ENCODE peak calls at places on chromosome 5, in five cellular contexts. One of them, this sample, is unnamed.

GRCh38 chr5:8685704-8686103 is 816.8 kb downstream of the MTRR start:
- DNase-seq in heart right ventricle: no peak
- DNase-seq in IMR-90: no peak
- DNase-seq in WERI-Rb-1: peak; percentile 21
- DNase-seq in Peyer's patch: no peak
- DNase-seq in this sample: no peak

GRCh38 chr5:7755958-7756357 is 95.0 kb downstream of the CFAP90 start:
- DNase-seq in IMR-90: no peak
- DNase-seq in Peyer's patch: no peak
- DNase-seq in WERI-Rb-1: no peak
- DNase-seq in heart right ventricle: no peak
- DNase-seq in this sample: no peak

GRCh38 chr5:13470256-13470655 is 474.2 kb downstream of the DNAH5 start:
- DNase-seq in IMR-90: no peak
- DNase-seq in WERI-Rb-1: no peak
- DNase-seq in Peyer's patch: no peak
- DNase-seq in heart right ventricle: no peak
- DNase-seq in this sample: no peak

GRCh38 chr5:42242829-42243485 is 180.3 kb upstream of the GHR start:
- DNase-seq in WERI-Rb-1: no peak
- DNase-seq in Peyer's patch: no peak
- DNase-seq in heart right ventricle: no peak
- DNase-seq in IMR-90: no peak
- DNase-seq in this sample: no peak

GRCh38 chr5:17238521-17239041 is 21.1 kb downstream of the BASP1 start:
- DNase-seq in WERI-Rb-1: no peak
- DNase-seq in Peyer's patch: no peak
- DNase-seq in heart right ventricle: no peak
- DNase-seq in IMR-90: peak; percentile 82
- DNase-seq in this sample: no peak

GRCh38 chr5:156896545-156896944 is 46.5 kb downstream of the PPP1R2B start:
- DNase-seq in heart right ventricle: no peak
- DNase-seq in IMR-90: no peak
- DNase-seq in Peyer's patch: no peak
- DNase-seq in WERI-Rb-1: no peak
- DNase-seq in this sample: peak; percentile 41

GRCh38 chr5:59955241-59955640 is 61.7 kb upstream of the PDE4D start:
- DNase-seq in WERI-Rb-1: no peak
- DNase-seq in Peyer's patch: no peak
- DNase-seq in IMR-90: no peak
- DNase-seq in heart right ventricle: no peak
- DNase-seq in this sample: no peak

GRCh38 chr5:143338658-143339366 is 64.7 kb downstream of the NR3C1 start:
- DNase-seq in heart right ventricle: no peak
- DNase-seq in IMR-90: peak; percentile 82
- DNase-seq in Peyer's patch: no peak
- DNase-seq in WERI-Rb-1: no peak
- DNase-seq in this sample: no peak

GRCh38 chr5:76710991-76711390 is 4.9 kb upstream of the F2R start:
- DNase-seq in WERI-Rb-1: no peak
- DNase-seq in IMR-90: peak; percentile 61
- DNase-seq in Peyer's patch: no peak
- DNase-seq in heart right ventricle: no peak
- DNase-seq in this sample: no peak

GRCh38 chr5:40734986-40735385 is 20.8 kb downstream of the TTC33 start:
- DNase-seq in heart right ventricle: no peak
- DNase-seq in Peyer's patch: no peak
- DNase-seq in IMR-90: peak; percentile 74
- DNase-seq in WERI-Rb-1: no peak
- DNase-seq in this sample: no peak

GRCh38 chr5:141382469-141383294 is at the start of gene PCDHGA7:
- DNase-seq in IMR-90: peak; percentile 57
- DNase-seq in Peyer's patch: no peak
- DNase-seq in heart right ventricle: no peak
- DNase-seq in WERI-Rb-1: no peak
- DNase-seq in this sample: no peak

GRCh38 chr5:83388608-83389007 is 82.9 kb upstream of the VCAN start:
- DNase-seq in heart right ventricle: no peak
- DNase-seq in IMR-90: peak; percentile 92
- DNase-seq in WERI-Rb-1: no peak
- DNase-seq in Peyer's patch: no peak
- DNase-seq in this sample: no peak

GRCh38 chr5:168552146-168552545 is 23.0 kb downstream of the FBLL1 start:
- DNase-seq in Peyer's patch: no peak
- DNase-seq in heart right ventricle: peak; percentile 53
- DNase-seq in WERI-Rb-1: no peak
- DNase-seq in IMR-90: peak; percentile 97
- DNase-seq in this sample: peak; percentile 19

GRCh38 chr5:94538260-94538659 is 80.1 kb downstream of the KIAA0825 start:
- DNase-seq in Peyer's patch: no peak
- DNase-seq in IMR-90: no peak
- DNase-seq in heart right ventricle: no peak
- DNase-seq in WERI-Rb-1: no peak
- DNase-seq in this sample: no peak
- H3K9me3 ChIP-seq in Peyer's patch: no peaks in the 10 kb centered on the region
- H3K9me3 ChIP-seq in IMR-90: peaks cover 3% of the 10 kb centered on the region
- H3K9me3 ChIP-seq in heart right ventricle: no peaks in the 10 kb centered on the region
- H3K9me3 ChIP-seq in WERI-Rb-1: peaks cover 27% of the 10 kb centered on the region
- H3K9me3 ChIP-seq in this sample: no peaks in the 10 kb centered on the region

GRCh38 chr5:1268056-1268455 is 26.8 kb downstream of the TERT start:
- DNase-seq in IMR-90: no peak
- DNase-seq in heart right ventricle: no peak
- DNase-seq in WERI-Rb-1: no peak
- DNase-seq in Peyer's patch: no peak
- DNase-seq in this sample: no peak
- H3K9me3 ChIP-seq in IMR-90: peaks cover 40% of the 10 kb centered on the region
- H3K9me3 ChIP-seq in heart right ventricle: no peaks in the 10 kb centered on the region
- H3K9me3 ChIP-seq in WERI-Rb-1: peaks cover 4% of the 10 kb centered on the region
- H3K9me3 ChIP-seq in Peyer's patch: no peaks in the 10 kb centered on the region
- H3K9me3 ChIP-seq in this sample: no peaks in the 10 kb centered on the region

DNA sequence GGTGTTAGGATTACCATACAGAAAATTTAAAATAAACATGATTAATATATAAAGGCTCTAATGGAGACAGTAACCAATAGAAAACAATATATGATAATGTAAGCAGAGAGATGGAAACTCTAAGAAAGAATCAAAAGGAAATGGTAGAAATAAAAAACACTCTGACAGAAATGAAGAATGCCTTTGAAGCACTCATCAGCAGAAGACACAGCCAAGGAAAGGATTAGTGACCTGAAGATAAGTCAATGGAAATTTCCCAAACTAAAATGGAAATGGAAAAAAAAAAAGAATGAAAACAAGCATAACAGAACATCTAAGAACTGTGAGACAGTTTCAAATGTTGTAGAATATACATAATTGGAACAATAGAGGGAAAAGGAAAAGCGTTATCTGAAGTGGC is 302.6 kb downstream of the DRD1 start:
- DNase-seq in WERI-Rb-1: no peak
- DNase-seq in Peyer's patch: no peak
- DNase-seq in IMR-90: no peak
- DNase-seq in heart right ventricle: no peak
- DNase-seq in this sample: no peak
- H3K9me3 ChIP-seq in WERI-Rb-1: peaks cover 3% of the 10 kb centered on the region
- H3K9me3 ChIP-seq in Peyer's patch: no peaks in the 10 kb centered on the region
- H3K9me3 ChIP-seq in IMR-90: no peaks in the 10 kb centered on the region
- H3K9me3 ChIP-seq in heart right ventricle: peaks cover 20% of the 10 kb centered on the region
- H3K9me3 ChIP-seq in this sample: peaks cover 4% of the 10 kb centered on the region

DNA sequence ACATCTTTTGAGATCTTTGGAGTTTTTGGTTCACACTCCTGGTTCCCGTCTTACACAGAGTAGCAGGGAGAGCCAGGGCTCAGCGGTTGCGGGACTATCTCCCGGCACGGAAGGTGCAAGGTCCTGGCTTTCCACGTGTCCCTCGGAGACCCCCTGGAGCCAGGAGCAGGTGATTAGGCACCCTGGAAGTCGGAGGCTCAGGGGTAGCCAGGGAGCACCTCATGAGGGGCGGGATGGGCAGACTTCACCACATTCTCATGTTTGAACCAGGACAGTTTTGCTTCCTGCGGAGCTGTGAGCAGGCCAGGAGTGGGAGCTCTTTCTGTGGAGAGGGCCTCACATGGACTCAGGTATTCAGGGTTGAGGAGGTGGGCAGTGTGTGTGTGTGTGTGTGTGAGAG is 273.7 kb upstream of the IRX1 start:
- DNase-seq in IMR-90: no peak
- DNase-seq in heart right ventricle: no peak
- DNase-seq in Peyer's patch: peak; percentile 23
- DNase-seq in WERI-Rb-1: no peak
- DNase-seq in this sample: no peak
- H3K9me3 ChIP-seq in IMR-90: peaks cover 31% of the 10 kb centered on the region
- H3K9me3 ChIP-seq in heart right ventricle: no peaks in the 10 kb centered on the region
- H3K9me3 ChIP-seq in Peyer's patch: no peaks in the 10 kb centered on the region
- H3K9me3 ChIP-seq in WERI-Rb-1: peaks cover 13% of the 10 kb centered on the region
- H3K9me3 ChIP-seq in this sample: no peaks in the 10 kb centered on the region

GRCh38 chr5:179051784-179052183 is 8.4 kb upstream of the ZNF354C start:
- DNase-seq in heart right ventricle: no peak
- DNase-seq in IMR-90: no peak
- DNase-seq in WERI-Rb-1: no peak
- DNase-seq in Peyer's patch: no peak
- DNase-seq in this sample: no peak
- H3K9me3 ChIP-seq in heart right ventricle: no peaks in the 10 kb centered on the region
- H3K9me3 ChIP-seq in IMR-90: peaks cover 10% of the 10 kb centered on the region
- H3K9me3 ChIP-seq in WERI-Rb-1: no peaks in the 10 kb centered on the region
- H3K9me3 ChIP-seq in Peyer's patch: no peaks in the 10 kb centered on the region
- H3K9me3 ChIP-seq in this sample: no peaks in the 10 kb centered on the region

DNA sequence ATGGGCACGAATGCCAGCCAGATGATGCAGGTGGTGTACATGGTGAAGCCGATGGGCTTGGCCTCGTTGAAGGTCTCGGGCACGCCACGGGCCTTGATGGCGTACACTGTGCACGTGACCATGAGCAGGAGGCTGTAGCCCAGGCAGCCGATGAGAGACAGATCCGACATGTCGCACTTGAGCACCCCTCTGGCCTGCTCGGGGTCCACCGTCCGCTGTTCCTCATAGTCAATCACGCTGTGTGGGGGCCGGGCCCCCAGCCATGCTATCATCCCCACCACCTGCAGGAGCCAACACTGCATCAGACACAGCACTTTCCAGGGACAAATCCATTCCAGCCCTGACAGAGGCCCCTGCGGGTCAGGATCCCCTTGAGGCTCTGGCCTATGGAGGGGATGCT is 12.2 kb downstream of the GRM6 start:
- DNase-seq in IMR-90: no peak
- DNase-seq in WERI-Rb-1: no peak
- DNase-seq in heart right ventricle: no peak
- DNase-seq in Peyer's patch: no peak
- DNase-seq in this sample: no peak
- H3K9me3 ChIP-seq in IMR-90: peaks cover 61% of the 10 kb centered on the region
- H3K9me3 ChIP-seq in WERI-Rb-1: no peaks in the 10 kb centered on the region
- H3K9me3 ChIP-seq in heart right ventricle: peaks cover 59% of the 10 kb centered on the region
- H3K9me3 ChIP-seq in Peyer's patch: no peaks in the 10 kb centered on the region
- H3K9me3 ChIP-seq in this sample: no peaks in the 10 kb centered on the region

GRCh38 chr5:150960791-150961396 is 56.1 kb upstream of the ZNF300 start:
- DNase-seq in WERI-Rb-1: no peak
- DNase-seq in IMR-90: no peak
- DNase-seq in Peyer's patch: no peak
- DNase-seq in heart right ventricle: no peak
- DNase-seq in this sample: no peak
- H3K9me3 ChIP-seq in WERI-Rb-1: peaks cover 30% of the 10 kb centered on the region
- H3K9me3 ChIP-seq in IMR-90: peaks cover 9% of the 10 kb centered on the region
- H3K9me3 ChIP-seq in Peyer's patch: no peaks in the 10 kb centered on the region
- H3K9me3 ChIP-seq in heart right ventricle: peaks cover 21% of the 10 kb centered on the region
- H3K9me3 ChIP-seq in this sample: no peaks in the 10 kb centered on the region

This sample was measured in adrenal gland.